ENCODE peak calls at places on chromosomes 7 and 10, in six cellular contexts. Y is PC-3, F is skeletal muscle cell, K is neural progenitor cell, N is ovary, L is NB4. B is an unnamed sample.

GRCh38 chr7:139382439-139382838 is 22.7 kb downstream of the LUC7L2 start:
- DNase-seq in F (no peak), L (no peak), N (no peak), Y (no peak), K (no peak), B (no peak)

GRCh38 chr7:93921607-93922446 is at the start of gene GNG11:
- DNase-seq in L (peak; percentile 30), Y (peak; percentile 65), K (peak; percentile 78), N (peak; percentile 82), F (no peak), B (peak; percentile 96)

GRCh38 chr7:139635521-139636240 is 112.2 kb downstream of the CLEC2L start:
- DNase-seq in L (peak; percentile 85), K (peak; percentile 76), F (no peak), Y (no peak), N (no peak), B (no peak)

GRCh38 chr7:157271991-157272324 is 64.8 kb upstream of the DNAJB6 start:
- DNase-seq in L (peak; percentile 72), N (peak; percentile 82), F (peak; percentile 100), Y (peak; percentile 58), K (no peak), B (peak; percentile 86)

GRCh38 chr7:45573636-45574470 is at the start of gene ADCY1:
- DNase-seq in K (peak; percentile 83), N (no peak), L (no peak), F (no peak), Y (no peak), B (no peak)

GRCh38 chr7:81478664-81479063 is 291.2 kb downstream of the HGF start:
- DNase-seq in F (no peak), N (no peak), L (no peak), K (no peak), Y (peak; percentile 59), B (no peak)

GRCh38 chr7:71864130-71864529 is 548.0 kb downstream of the CALN1 start:
- DNase-seq in L (no peak), Y (no peak), F (no peak), N (no peak), K (no peak), B (no peak)

GRCh38 chr7:34096135-34096775 is 190.9 kb downstream of the BMPER start:
- DNase-seq in K (no peak), L (peak; percentile 50), N (peak; percentile 84), F (peak; percentile 91), Y (peak; percentile 6), B (peak; percentile 94)

GRCh38 chr10:19041176-19041575 is 7.4 kb upstream of the MALRD1 start:
- DNase-seq in N (no peak), K (no peak), Y (no peak), L (no peak), F (no peak), B (no peak)

GRCh38 chr7:81415181-81415580 is 354.7 kb downstream of the HGF start:
- DNase-seq in N (no peak), L (no peak), F (no peak), K (no peak), Y (peak; percentile 60), B (no peak)

GRCh38 chr10:78299861-78300453 is 266.3 kb downstream of the RPS24 start:
- DNase-seq in K (no peak), F (no peak), N (no peak), Y (no peak), L (peak; percentile 68), B (no peak)

GRCh38 chr7:55020481-55020871 is 1.7 kb downstream of the EGFR start:
- DNase-seq in K (no peak), F (peak; percentile 68), N (peak; percentile 60), L (no peak), Y (peak; percentile 48), B (peak; percentile 85)

GRCh38 chr7:43570688-43571365 is 12.1 kb upstream of the STK17A start:
- DNase-seq in Y (peak; percentile 54), N (no peak), F (no peak), K (no peak), L (no peak), B (no peak)

GRCh38 chr10:96017227-96017687 is 26.1 kb upstream of the CCNJ start:
- DNase-seq in K (peak; percentile 70), N (no peak), Y (peak; percentile 80), L (peak; percentile 67), F (peak; percentile 6), B (no peak)

GRCh38 chr7:127512587-127512986 is 72.8 kb downstream of the GCC1 start:
- DNase-seq in L (no peak), K (no peak), Y (no peak), N (no peak), F (no peak), B (no peak)

GRCh38 chr10:103207141-103207540 is 14.1 kb upstream of the NT5C2 start:
- DNase-seq in Y (no peak), F (no peak), L (no peak), K (no peak), N (no peak), B (no peak)

GRCh38 chr10:71646051-71646450 is 73.5 kb downstream of the C10orf105 start:
- DNase-seq in F (no peak), L (no peak), N (no peak), Y (no peak), K (no peak), B (no peak)

GRCh38 chr7:129550673-129551360 is 48.5 kb downstream of the SMKR1 start:
- DNase-seq in Y (no peak), L (no peak), F (no peak), K (no peak), N (no peak), B (no peak)

GRCh38 chr7:66282594-66282935 is 77.4 kb downstream of the TPST1 start:
- DNase-seq in N (no peak), F (no peak), K (no peak), L (no peak), Y (no peak), B (no peak)

GRCh38 chr10:93718937-93719725 is 16.7 kb upstream of the FRA10AC1 start:
- DNase-seq in L (peak; percentile 80), N (no peak), K (peak; percentile 31), F (no peak), Y (no peak), B (no peak)

DNA sequence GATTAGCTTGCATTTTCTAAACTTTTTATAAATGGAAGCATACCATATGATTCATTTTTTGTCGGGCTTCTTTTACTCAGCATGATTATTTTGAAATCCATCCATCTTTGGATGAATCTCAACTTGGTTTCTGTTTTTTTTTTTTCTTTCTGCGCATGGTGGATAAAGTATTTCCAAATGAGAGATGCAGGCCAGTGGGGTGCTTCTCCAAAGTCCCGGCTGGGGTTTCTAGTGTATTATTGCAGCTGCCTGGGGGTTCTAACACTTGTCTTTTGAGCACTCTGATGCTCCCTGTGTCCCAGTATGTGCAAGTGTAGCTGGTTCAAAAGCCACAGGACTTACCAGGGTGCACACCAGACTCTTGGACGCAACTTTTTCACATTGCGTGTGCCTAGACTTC is 70.9 kb upstream of the LOXL4 start:
- DNase-seq in K (no peak), N (no peak), F (no peak), Y (no peak), L (no peak), B (no peak)
- H3K4me3 ChIP-seq in K (no peak overlapping the region), N (no peak overlapping the region), F (no peak overlapping the region), Y (no peak overlapping the region), L (no peak overlapping the region), B (no peak overlapping the region)

GRCh38 chr10:110500515-110500905 is 2.8 kb downstream of the DUSP5 start:
- DNase-seq in N (no peak), L (no peak), F (peak; percentile 72), Y (peak; percentile 77), K (no peak), B (no peak)
- H3K4me3 ChIP-seq in N (no peak overlapping the region), L (no peak overlapping the region), F (peak overlapping the region; percentile 93), Y (peak overlapping the region; percentile 96), K (no peak overlapping the region), B (no peak overlapping the region)

DNA sequence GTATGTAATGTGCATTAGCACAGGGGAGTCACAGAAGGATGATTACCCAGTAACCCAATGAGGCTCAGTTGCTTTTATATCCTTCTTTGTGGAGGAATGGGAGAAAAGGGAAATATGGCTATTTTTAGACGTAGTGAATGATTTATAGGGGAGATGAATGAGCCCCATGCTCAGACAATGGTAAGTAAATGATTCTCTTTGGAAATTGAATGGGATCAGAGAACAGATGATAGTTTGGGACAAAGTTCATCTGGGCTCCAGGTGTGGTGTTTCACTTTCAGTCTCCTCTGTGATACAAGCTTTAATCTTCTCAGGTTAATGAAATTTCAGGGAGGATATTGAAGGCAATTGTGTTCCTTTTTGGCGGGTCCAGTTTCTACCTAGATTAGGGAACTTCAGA is 63.0 kb upstream of the MPP7 start:
- DNase-seq in L (no peak), N (no peak), K (no peak), Y (no peak), F (no peak), B (no peak)
- H3K4me3 ChIP-seq in L (no peak overlapping the region), N (no peak overlapping the region), K (no peak overlapping the region), Y (no peak overlapping the region), F (no peak overlapping the region), B (no peak overlapping the region)

GRCh38 chr10:55627526-55628170 is 733.4 kb downstream of the ZWINT start:
- DNase-seq in N (no peak), K (peak; percentile 66), Y (no peak), F (no peak), L (no peak), B (no peak)

GRCh38 chr10:55631071-55631654 is 729.9 kb downstream of the ZWINT start:
- DNase-seq in F (no peak), K (peak; percentile 93), L (no peak), Y (peak; percentile 86), N (no peak), B (peak; percentile 85)

GRCh38 chr10:55628260-55628701 is 732.8 kb downstream of the ZWINT start:
- DNase-seq in K (peak; percentile 77), Y (no peak), F (no peak), N (no peak), L (no peak), B (no peak)

GRCh38 chr10:55630491-55631056 is 730.5 kb downstream of the ZWINT start:
- DNase-seq in K (peak; percentile 58), F (no peak), Y (peak; percentile 37), L (no peak), N (no peak), B (no peak)

GRCh38 chr10:55629792-55630490 is 731.1 kb downstream of the ZWINT start:
- DNase-seq in L (no peak), F (no peak), N (no peak), Y (peak; percentile 78), K (peak; percentile 75), B (no peak)
- H3K4me3 ChIP-seq in L (no peak overlapping the region), F (no peak overlapping the region), N (no peak overlapping the region), Y (peak overlapping the region; percentile 80), K (peak overlapping the region; percentile 81), B (no peak overlapping the region)

DNA sequence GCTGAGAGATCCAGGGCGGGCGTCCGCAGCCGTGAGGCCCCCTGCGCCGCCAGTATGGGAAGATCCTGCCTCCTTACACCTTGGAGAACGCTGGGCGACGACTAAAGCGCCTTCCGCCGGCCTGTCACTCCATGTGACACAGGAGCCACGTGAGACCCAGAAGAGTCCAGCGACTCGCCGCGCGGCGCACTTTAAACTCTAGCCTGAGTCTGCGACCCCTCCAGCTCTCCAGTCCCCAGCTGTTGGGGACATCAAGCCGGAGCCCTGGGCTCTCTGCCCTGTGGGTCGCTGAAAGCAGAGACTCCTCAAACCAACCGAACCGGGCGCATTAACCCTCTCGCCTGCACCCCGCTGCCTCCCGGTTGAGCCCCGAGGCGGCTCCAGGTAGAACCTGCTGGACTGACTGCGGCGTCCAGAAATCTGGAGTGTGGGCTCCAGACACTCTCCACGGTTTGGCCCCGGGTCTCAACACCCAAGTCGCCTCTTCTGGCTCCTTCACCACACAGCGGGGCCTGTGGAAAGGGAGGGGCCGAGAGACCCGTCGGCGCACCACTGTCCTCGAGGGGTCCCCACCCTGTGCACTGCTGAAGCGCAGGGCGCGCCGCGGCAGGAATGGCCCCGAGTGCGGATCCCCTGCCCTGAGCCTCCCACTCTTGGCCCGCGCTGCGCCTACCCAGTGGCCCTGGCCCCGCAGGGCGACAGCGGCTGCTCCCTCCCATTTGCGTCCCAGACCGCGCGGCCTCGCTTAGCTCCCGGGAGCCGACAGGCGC is 1.8 kb upstream of the SFMBT2 start:
- DNase-seq in K (peak; percentile 84), F (no peak), L (no peak), N (no peak), Y (no peak), B (no peak)
- H3K4me3 ChIP-seq in K (peak overlapping the region; percentile 46), F (peak overlapping the region; percentile 2), L (no peak overlapping the region), N (no peak overlapping the region), Y (no peak overlapping the region), B (no peak overlapping the region)

B was measured in lower leg skin.